ENCODE peak calls at places on chromosomes 7 and 10, in five cellular contexts. J, T, I, D and Q are unnamed samples.

GRCh38 chr7:65798111-65799075 is 74.5 kb upstream of the VKORC1L1 start:
- DNase-seq in I (no peak), J (no peak), T (no peak), D (peak; percentile 67), Q (no peak)

GRCh38 chr7:112448376-112448775 is 1.9 kb upstream of the IFRD1 start:
- DNase-seq in D (no peak), I (no peak), T (no peak), J (no peak), Q (no peak)

GRCh38 chr10:100881552-100882250 is 31.1 kb upstream of the SLF2 start:
- DNase-seq in T (no peak), D (no peak), J (no peak), I (no peak), Q (no peak)

GRCh38 chr10:74981831-74982633 is 129.4 kb upstream of the SAMD8 start:
- DNase-seq in I (no peak), D (no peak), T (no peak), J (no peak), Q (no peak)

GRCh38 chr10:61417661-61418060 is 35.5 kb downstream of the TMEM26 start:
- DNase-seq in J (no peak), T (no peak), D (no peak), I (no peak), Q (no peak)

GRCh38 chr7:76011437-76011836 is 17.0 kb upstream of the TMEM120A start:
- DNase-seq in D (no peak), T (no peak), I (no peak), J (no peak), Q (no peak)

GRCh38 chr10:51124852-51125251 is 50.6 kb downstream of the PRKG1 start:
- DNase-seq in D (no peak), J (no peak), I (no peak), T (no peak), Q (no peak)

GRCh38 chr7:145009866-145010265 is 174.0 kb upstream of the TPK1 start:
- DNase-seq in I (no peak), J (no peak), D (no peak), T (no peak), Q (no peak)

GRCh38 chr7:44291066-44291732 is 34.2 kb downstream of the CAMK2B start:
- DNase-seq in I (no peak), T (peak; percentile 39), J (no peak), D (no peak), Q (no peak)

GRCh38 chr10:133260895-133261725 is 15.6 kb downstream of the ADAM8 start:
- DNase-seq in I (no peak), D (no peak), T (peak; percentile 83), J (peak; percentile 68), Q (peak; percentile 61)

GRCh38 chr10:42738669-42739068 is 43.9 kb upstream of the BMS1 start:
- DNase-seq in I (no peak), D (no peak), J (no peak), T (no peak), Q (no peak)

GRCh38 chr10:121574519-121575170 is 23.6 kb downstream of the FGFR2 start:
- DNase-seq in T (no peak), J (no peak), I (no peak), D (no peak), Q (no peak)

GRCh38 chr7:47361229-47361628 is 220.7 kb downstream of the TNS3 start:
- DNase-seq in D (no peak), T (no peak), I (no peak), J (no peak), Q (no peak)

GRCh38 chr10:86177483-86178155 is 189.0 kb downstream of the GRID1 start:
- DNase-seq in D (no peak), J (no peak), T (no peak), I (no peak), Q (no peak)

GRCh38 chr7:100895956-100896742 is 461 bp upstream of the ACHE start:
- DNase-seq in D (no peak), T (peak; percentile 84), J (peak; percentile 90), I (no peak), Q (peak; percentile 61)

GRCh38 chr10:83555264-83555663 is 584.0 kb upstream of the GHITM start:
- DNase-seq in J (no peak), I (no peak), T (no peak), D (peak; percentile 23), Q (no peak)

GRCh38 chr10:121653608-121654007 is 55.4 kb upstream of the FGFR2 start:
- DNase-seq in I (no peak), D (no peak), T (no peak), J (no peak), Q (no peak)

GRCh38 chr10:124068929-124069328 is 24.5 kb downstream of the CHST15 start:
- DNase-seq in J (no peak), I (no peak), D (no peak), T (no peak), Q (no peak)

GRCh38 chr7:1061180-1061579 is 16.8 kb downstream of the GPR146 start:
- DNase-seq in D (no peak), I (no peak), J (no peak), T (no peak), Q (no peak)

GRCh38 chr10:75470901-75471300 is 39.5 kb downstream of the LRMDA start:
- DNase-seq in D (no peak), J (no peak), I (no peak), T (no peak), Q (no peak)

GRCh38 chr7:94252971-94253370 is 141.7 kb upstream of the COL1A2 start:
- DNase-seq in T (no peak), I (no peak), J (no peak), D (no peak), Q (no peak)

GRCh38 chr10:3783721-3784432 is 1.1 kb downstream of the KLF6 start:
- DNase-seq in I (peak; percentile 86), T (peak; percentile 58), D (no peak), J (no peak), Q (no peak)

GRCh38 chr7:68715907-68716306 is 882.4 kb upstream of the AUTS2 start:
- DNase-seq in D (no peak), J (no peak), I (no peak), T (no peak), Q (no peak)

GRCh38 chr7:132865766-132866531 is 215.9 kb downstream of the CHCHD3 start:
- DNase-seq in D (no peak), T (no peak), I (peak; percentile 17), J (no peak), Q (no peak)

GRCh38 chr10:96511044-96511945 is 2.4 kb downstream of the TLL2 start:
- DNase-seq in T (peak; percentile 72), I (peak; percentile 59), D (no peak), J (peak; percentile 19), Q (peak; percentile 70)

GRCh38 chr7:125391921-125392320 is 462.3 kb upstream of the POT1 start:
- DNase-seq in I (no peak), D (no peak), J (no peak), T (no peak), Q (no peak)

GRCh38 chr10:61627266-61627665 is 35.5 kb upstream of the CABCOCO1 start:
- DNase-seq in J (no peak), D (no peak), I (no peak), T (no peak), Q (no peak)

DNA sequence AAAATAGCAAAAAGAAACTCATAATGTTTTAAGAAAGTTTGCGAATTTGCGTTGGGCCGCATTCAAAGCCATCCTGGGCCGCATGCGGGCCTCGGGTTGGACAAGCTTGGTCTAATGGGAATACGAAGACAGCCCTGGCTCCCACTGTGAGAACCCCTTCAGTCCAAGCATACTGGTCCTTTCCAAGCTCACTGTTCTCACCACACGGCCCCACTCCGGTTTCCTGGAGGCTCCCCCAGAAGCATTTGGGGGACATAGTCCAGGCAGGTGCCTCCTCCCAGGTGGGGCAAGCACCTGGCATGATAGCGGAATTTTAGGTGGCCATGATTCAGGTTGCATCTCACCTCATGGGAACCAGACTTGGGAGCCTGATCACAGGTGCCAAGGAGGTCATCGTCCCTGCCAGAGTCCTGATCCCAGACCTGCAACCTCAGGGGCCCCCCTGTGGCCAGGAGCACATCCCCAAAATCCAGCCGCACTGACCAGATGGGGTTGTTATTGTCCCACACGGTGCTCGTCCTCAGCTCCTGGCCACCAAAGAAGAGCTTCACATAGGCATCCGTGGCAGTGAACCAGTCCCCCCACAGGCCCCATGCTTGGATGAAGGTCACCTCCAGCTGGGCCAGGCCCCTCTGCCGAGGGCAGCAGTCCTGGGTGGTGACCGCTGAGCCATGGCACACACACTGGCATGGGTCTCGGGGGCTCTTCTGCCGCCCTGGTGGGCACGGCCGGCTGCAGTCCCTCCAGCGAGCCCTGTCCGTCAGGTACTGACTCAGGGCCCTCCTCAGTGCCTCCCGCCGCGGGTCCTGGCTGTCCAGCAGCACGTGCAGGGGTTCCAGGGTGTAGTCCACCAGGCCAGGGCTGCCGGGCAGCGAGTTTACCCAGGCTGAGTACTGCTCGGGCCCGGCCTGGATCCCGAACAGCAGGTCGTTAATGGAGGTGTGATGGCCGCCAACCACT is 4.4 kb downstream of the PRF1 start:
- DNase-seq in I (no peak), D (no peak), T (no peak), J (no peak), Q (no peak)
- TF ChIP-seq FOXM1 in I (no peak), D (no peak), T (no peak), J (no peak), Q (no peak)

DNA sequence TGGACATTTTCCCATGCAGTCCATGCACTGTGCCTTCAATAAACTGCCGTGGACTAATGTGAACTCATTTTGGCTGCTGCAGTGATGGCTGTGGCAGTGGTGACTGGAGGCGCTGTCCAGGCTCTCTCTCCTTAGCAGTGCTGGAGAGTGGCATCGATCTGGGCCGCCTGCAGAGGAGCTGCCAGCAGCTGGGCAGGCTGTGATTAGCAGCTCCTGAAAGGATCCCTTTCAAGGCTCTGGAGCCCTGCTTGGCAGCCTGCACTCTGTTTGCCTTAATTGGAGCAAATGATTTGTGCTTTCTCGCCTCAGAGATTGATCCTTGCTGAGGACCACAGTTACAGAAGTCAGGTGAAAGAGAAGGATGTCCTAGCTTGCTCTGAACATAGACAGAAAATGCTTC is 130.1 kb upstream of the VWC2 start:
- DNase-seq in T (no peak), J (no peak), D (no peak), I (no peak), Q (no peak)
- TF ChIP-seq FOXM1 in T (no peak), J (no peak), D (no peak), I (no peak), Q (no peak)

GRCh38 chr7:107579881-107580715 is at the start of gene BCAP29:
- DNase-seq in D (no peak), T (peak; percentile 96), I (peak; percentile 67), J (peak; percentile 94), Q (peak; percentile 77)
- TF ChIP-seq FOXM1 in D (no peak), T (no peak), I (no peak), J (no peak), Q (peak; percentile 63)

GRCh38 chr7:33137098-33137497 is 7.7 kb downstream of the BBS9 start:
- DNase-seq in T (no peak), D (no peak), I (no peak), J (no peak), Q (no peak)
- TF ChIP-seq FOXM1 in T (no peak), D (no peak), I (no peak), J (no peak), Q (no peak)

DNA sequence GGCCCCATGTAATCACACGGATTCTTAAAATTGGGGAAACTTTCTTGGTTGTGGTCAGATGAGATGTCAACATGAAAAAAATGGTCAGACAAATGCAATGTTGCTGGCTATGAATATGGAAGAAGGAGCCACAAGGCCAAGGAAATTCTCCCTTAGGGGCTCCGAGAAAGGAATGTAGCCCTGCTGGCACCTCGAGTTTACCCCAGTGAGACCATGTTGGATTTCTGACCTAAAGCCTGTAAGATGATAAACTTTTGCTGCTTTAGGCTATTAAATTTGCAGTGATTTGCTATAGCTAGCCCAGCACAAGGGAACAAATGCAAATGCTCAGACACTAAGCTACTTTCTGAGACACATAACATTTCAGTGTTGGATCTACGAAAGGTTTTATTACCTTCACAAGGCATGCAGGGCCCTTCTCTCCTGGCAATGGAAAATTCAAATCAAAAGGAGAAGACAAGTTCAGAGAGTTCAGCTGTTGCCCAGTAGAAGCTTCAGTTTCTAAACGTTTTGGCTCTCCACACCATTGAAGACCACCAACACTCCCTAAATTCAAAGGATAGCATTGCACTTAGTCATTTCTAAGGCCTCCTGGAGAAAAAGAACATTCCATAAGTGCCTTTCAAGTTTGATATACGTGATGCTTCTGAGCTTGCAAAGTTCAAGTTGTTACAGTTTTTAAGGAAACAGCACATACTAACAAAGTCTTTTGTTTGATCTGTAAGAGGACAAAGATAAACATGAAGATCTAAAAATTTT is 23.4 kb downstream of the MCMBP start:
- DNase-seq in T (no peak), J (no peak), D (no peak), I (no peak), Q (no peak)
- TF ChIP-seq FOXM1 in T (no peak), J (no peak), D (no peak), I (no peak), Q (no peak)